ENCODE peak calls at places on chromosome 15, in nine cellular contexts. A is endothelial cell; M is stimulated activated CD8-positive, alpha-beta memory T cell treated with anti-CD3 and anti-CD28 coated beads, Interleukin-7, amount 100 ng/mL, for 1 hour; H is AG04450; K is T-helper 2 cell; N is GM20000; O is stimulated activated CD4-positive, alpha-beta T cell treated with anti-CD3 and anti-CD28 coated beads, Interleukin-12 subunit alpha, Interleukin-12 subunit beta, amount 100 ng/mL, for 4 hours; Q is glutamatergic neuron; R is B cell. I is an unnamed sample.
A peak's percentile ranks its signal among the peaks of the same experiment; 100 is the strongest.

GRCh38 chr15:38464675-38465074 is 10.7 kb downstream of the FAM98B start:
- DNase-seq in R (no peak), A (no peak), O (no peak), N (no peak), K (no peak), Q (no peak), M (no peak), H (no peak), I (no peak)

GRCh38 chr15:91045065-91045464 is 22.7 kb upstream of the VPS33B start:
- DNase-seq in R (no peak), A (no peak), N (no peak), H (no peak), K (no peak), O (no peak), M (no peak), Q (no peak), I (no peak)

GRCh38 chr15:80925597-80926059 is 64.0 kb downstream of the MESD start:
- DNase-seq in R (no peak), O (no peak), M (no peak), Q (no peak), N (no peak), H (no peak), A (no peak), K (no peak), I (no peak)

GRCh38 chr15:76150508-76150907 is 90.7 kb downstream of the TMEM266 start:
- DNase-seq in A (no peak), M (no peak), Q (no peak), N (no peak), H (no peak), K (no peak), R (no peak), O (no peak), I (no peak)

GRCh38 chr15:74730619-74731316 is 5.4 kb upstream of the CYP1A1 start:
- DNase-seq in H (no peak), M (no peak), K (no peak), O (no peak), R (no peak), Q (no peak), N (no peak), A (no peak), I (no peak)

GRCh38 chr15:45689616-45690015 is 54.8 kb downstream of the SQOR start:
- DNase-seq in A (no peak), M (no peak), O (no peak), K (no peak), Q (no peak), R (no peak), N (no peak), H (no peak), I (no peak)

GRCh38 chr15:61146643-61147230 is 82.4 kb downstream of the RORA start:
- DNase-seq in R (no peak), N (no peak), K (no peak), H (no peak), A (no peak), M (no peak), Q (peak; percentile 35), O (no peak), I (no peak)

GRCh38 chr15:41772720-41773331 is 1.5 kb upstream of the MAPKBP1 start:
- DNase-seq in K (peak; percentile 22), M (no peak), O (peak; percentile 23), A (peak; percentile 60), H (peak; percentile 63), N (peak; percentile 62), R (peak; percentile 69), Q (no peak), I (no peak)

GRCh38 chr15:73928971-73929627 is 2.8 kb downstream of the LOXL1 start:
- DNase-seq in A (no peak), M (no peak), K (no peak), H (no peak), R (no peak), O (no peak), N (no peak), Q (peak; percentile 80), I (no peak)

GRCh38 chr15:39869251-39869650 is 50.8 kb downstream of the GPR176 start:
- DNase-seq in M (no peak), N (no peak), H (no peak), A (no peak), R (no peak), K (no peak), Q (peak; percentile 38), O (no peak), I (no peak)

GRCh38 chr15:85379403-85380131 is 836 bp upstream of the AKAP13 start:
- DNase-seq in A (peak; percentile 10), O (peak; percentile 4), Q (no peak), K (peak; percentile 20), R (peak; percentile 50), M (no peak), H (no peak), N (no peak), I (no peak)

GRCh38 chr15:63803106-63803886 is 30.5 kb downstream of the HERC1 start:
- DNase-seq in N (no peak), A (no peak), M (no peak), Q (no peak), R (no peak), H (no peak), K (no peak), O (no peak), I (no peak)

I was measured in neural crest cell.